ENCODE peak calls at places on chromosomes 6 and 20, in ten cellular contexts. I is GM03348; H is psoas muscle; Y is heart right ventricle; F is hippocampal formation; N is effector memory CD8-positive, alpha-beta T cell; C is WTC11; L is ureter; K is stomach; R is C1 segment of cervical spinal cord. J is an unnamed sample.

GRCh38 chr6:143513410-143513809 is 1.9 kb upstream of the FUCA2 start:
- DNase-seq in F (no peak), C (peak), I (peak), R (no peak), Y (no peak), L (no peak), H (no peak), N (peak), K (peak), J (peak)

GRCh38 chr6:163123098-163123497 is 291.4 kb upstream of the QKI start:
- DNase-seq in H (no peak), F (no peak), Y (no peak), K (no peak), I (no peak), C (peak), R (no peak), L (no peak), N (no peak), J (no peak)

GRCh38 chr6:6994796-6995195 is 113.0 kb upstream of the RREB1 start:
- DNase-seq in K (no peak), C (no peak), R (no peak), F (no peak), L (no peak), N (no peak), Y (peak), H (peak), I (no peak), J (no peak)

GRCh38 chr6:3568396-3569082 is 111.7 kb upstream of the SLC22A23 start:
- DNase-seq in F (no peak), Y (no peak), K (no peak), L (no peak), C (no peak), H (no peak), R (no peak), I (no peak), N (no peak), J (no peak)

GRCh38 chr6:101458341-101458740 is 64.8 kb downstream of the GRIK2 start:
- DNase-seq in I (no peak), Y (no peak), N (no peak), L (no peak), F (no peak), C (no peak), K (no peak), H (no peak), R (no peak), J (no peak)

GRCh38 chr6:53119349-53119748 is 29.3 kb downstream of the GCM1 start:
- DNase-seq in Y (no peak), F (no peak), C (no peak), L (no peak), N (no peak), R (no peak), H (no peak), I (peak), K (no peak), J (no peak)

GRCh38 chr6:73523434-73524123 is 2.7 kb upstream of the EEF1A1 start:
- DNase-seq in Y (peak), I (peak), K (peak), F (peak), C (peak), L (peak), R (peak), H (peak), N (peak), J (peak)

GRCh38 chr20:48574383-48574782 is 253.4 kb downstream of the PREX1 start:
- DNase-seq in Y (no peak), L (no peak), H (no peak), N (no peak), I (no peak), F (no peak), R (no peak), K (no peak), C (no peak), J (no peak)

GRCh38 chr6:25670793-25671513 is 18.9 kb downstream of the SCGN start:
- DNase-seq in F (no peak), N (no peak), R (no peak), K (no peak), C (no peak), I (no peak), L (no peak), H (no peak), Y (no peak), J (no peak)

GRCh38 chr6:21628162-21628561 is 34.6 kb downstream of the SOX4 start:
- DNase-seq in K (no peak), Y (no peak), I (no peak), R (no peak), F (no peak), C (no peak), N (no peak), L (no peak), H (no peak), J (no peak)

GRCh38 chr6:35562060-35562459 is 49.4 kb upstream of the TULP1 start:
- DNase-seq in L (no peak), C (no peak), H (no peak), R (no peak), N (no peak), I (no peak), F (no peak), Y (peak), K (no peak), J (peak)

GRCh38 chr6:159077123-159077522 is 32.3 kb upstream of the TAGAP start:
- DNase-seq in R (no peak), I (no peak), N (no peak), C (no peak), L (no peak), F (no peak), Y (no peak), K (no peak), H (no peak), J (no peak)

GRCh38 chr6:38436726-38437465 is 202.8 kb downstream of the BTBD9 start:
- DNase-seq in K (no peak), R (no peak), Y (no peak), H (no peak), C (no peak), N (no peak), I (peak), F (no peak), L (no peak), J (no peak)

GRCh38 chr20:36462440-36463211 is 78.7 kb upstream of the MYL9 start:
- DNase-seq in I (peak), F (no peak), Y (peak), K (peak), N (no peak), H (peak), L (peak), R (no peak), C (no peak), J (no peak)

GRCh38 chr20:47355489-47356219 is 845 bp downstream of the ZMYND8 start:
- DNase-seq in H (no peak), N (no peak), K (no peak), R (no peak), I (no peak), F (peak), Y (no peak), L (no peak), C (no peak), J (no peak)

GRCh38 chr6:39367661-39368060 is 45.2 kb upstream of the KCNK16 start:
- DNase-seq in F (no peak), K (no peak), Y (no peak), R (no peak), L (no peak), N (no peak), I (no peak), C (no peak), H (no peak), J (no peak)

GRCh38 chr6:164967102-164967501 is 342.3 kb downstream of the C6orf118 start:
- DNase-seq in R (no peak), I (no peak), C (peak), H (no peak), Y (no peak), K (no peak), L (no peak), F (no peak), N (no peak), J (peak)

J was measured in left lung.